ENCODE peak calls at places on chromosome 2, in seven cellular contexts. E is activated T-cell treated with anti-CD3 and anti-CD28 coated beads for 24 hours, Q is pons, V is RPMI8226, A is GM20000, U is posterior vena cava, O is HTR-8/SVneo. G is an unnamed sample.

GRCh38 chr2:164599954-164600589 is 21.2 kb downstream of the GRB14 start:
- DNase-seq in E (no peak), Q (peak; percentile 48), V (peak; percentile 72), A (peak; percentile 29), U (no peak), O (peak; percentile 31), G (peak; percentile 73)

GRCh38 chr2:19607931-19608762 is 249.7 kb upstream of the OSR1 start:
- DNase-seq in E (no peak), Q (no peak), V (no peak), A (no peak), U (no peak), O (peak; percentile 52), G (peak; percentile 61)

GRCh38 chr2:8882094-8882493 is 44.7 kb upstream of the KIDINS220 start:
- DNase-seq in E (no peak), Q (peak; percentile 25), V (peak; percentile 14), A (no peak), U (no peak), O (peak; percentile 18), G (no peak)

GRCh38 chr2:115122701-115123100 is 680.3 kb downstream of the DPP10 start:
- DNase-seq in E (no peak), Q (no peak), V (no peak), A (no peak), U (no peak), O (no peak), G (peak; percentile 45)

GRCh38 chr2:231877533-231878456 is 48.4 kb downstream of the NPPC start:
- DNase-seq in E (no peak), Q (no peak), V (peak; percentile 35), A (no peak), U (no peak), O (peak; percentile 60), G (peak; percentile 16)

GRCh38 chr2:65232636-65233035 is 5.0 kb downstream of the ACTR2 start:
- DNase-seq in E (no peak), Q (no peak), V (no peak), A (peak; percentile 39), U (no peak), O (peak; percentile 56), G (no peak)

GRCh38 chr2:60884795-60885194 is 3.4 kb downstream of the REL start:
- DNase-seq in E (no peak), Q (no peak), V (no peak), A (no peak), U (no peak), O (no peak), G (no peak)

GRCh38 chr2:216909541-216910175 is 49.8 kb upstream of the TNP1 start:
- DNase-seq in E (no peak), Q (no peak), V (no peak), A (no peak), U (no peak), O (no peak), G (no peak)

GRCh38 chr2:175282300-175282699 is 100.8 kb upstream of the ATP5MC3 start:
- DNase-seq in E (no peak), Q (peak; percentile 25), V (no peak), A (peak; percentile 52), U (no peak), O (peak; percentile 56), G (peak; percentile 11)

GRCh38 chr2:63834401-63834800 is 7.3 kb upstream of the UGP2 start:
- DNase-seq in E (no peak), Q (no peak), V (peak; percentile 13), A (no peak), U (no peak), O (no peak), G (no peak)

GRCh38 chr2:161983010-161983651 is 90.9 kb downstream of the DPP4 start:
- DNase-seq in E (no peak), Q (no peak), V (no peak), A (no peak), U (no peak), O (no peak), G (no peak)

GRCh38 chr2:228474466-228474865 is 293.0 kb upstream of the SPHKAP start:
- DNase-seq in E (no peak), Q (no peak), V (no peak), A (no peak), U (no peak), O (no peak), G (no peak)

GRCh38 chr2:196808281-196808680 is 874 bp downstream of the C2orf66 start:
- DNase-seq in E (no peak), Q (no peak), V (peak; percentile 28), A (no peak), U (no peak), O (no peak), G (no peak)

GRCh38 chr2:73939419-73939818 is 12.7 kb downstream of the DGUOK start:
- DNase-seq in E (no peak), Q (no peak), V (peak; percentile 17), A (no peak), U (no peak), O (no peak), G (peak; percentile 27)